ENCODE peak calls at places on chromosomes 7 and 10, in six cellular contexts. U is activated T-helper 1 cell treated with anti-CD3 and anti-CD28 coated beads, Interleukin-12 subunit alpha, Interleukin-12 subunit beta, Interleukin-2, Interleukin-4 antibody, amounts not matched to agents 30 ng/mL and 10 ng/mL and 1 ng/mL, durations not matched to agents 14 hours and 24 hours and 36 hours; J is SW480; Y is iPS-NIHi11; L is IMR-90; G is SK-MEL-5. O is an unnamed sample.

GRCh38 chr7:154931906-154932305 is 71.0 kb downstream of the PAXIP1 start:
- DNase-seq in U (no peak), Y (no peak), L (peak; percentile 15), G (no peak), J (peak; percentile 58), O (no peak)

GRCh38 chr10:5775705-5776104 is 37.5 kb downstream of the GDI2 start:
- DNase-seq in G (no peak), Y (no peak), J (no peak), L (no peak), U (peak; percentile 75), O (no peak)

GRCh38 chr7:88357295-88357694 is 50.6 kb upstream of the STEAP4 start:
- DNase-seq in U (no peak), J (peak; percentile 22), G (peak; percentile 79), L (no peak), Y (no peak), O (peak; percentile 16)

GRCh38 chr10:124322191-124322980 is 96.3 kb downstream of the OAT start:
- DNase-seq in L (no peak), J (no peak), G (no peak), U (no peak), Y (no peak), O (no peak)

GRCh38 chr10:132766291-132766690 is 19.7 kb downstream of the NKX6-2 start:
- DNase-seq in U (no peak), J (no peak), Y (no peak), L (no peak), G (no peak), O (no peak)

GRCh38 chr10:1034758-1035157 is 9.1 kb upstream of the IDI2 start:
- DNase-seq in L (no peak), G (peak; percentile 79), Y (no peak), J (no peak), U (no peak), O (peak; percentile 49)

GRCh38 chr10:73810735-73811465 is 498 bp downstream of the NDST2 start:
- DNase-seq in U (peak; percentile 54), G (no peak), J (peak; percentile 4), Y (peak; percentile 73), L (no peak), O (no peak)

GRCh38 chr7:16646427-16647081 is 573 bp downstream of the BZW2 start:
- DNase-seq in G (peak; percentile 48), L (no peak), U (no peak), J (peak; percentile 39), Y (no peak), O (no peak)

GRCh38 chr10:5829267-5829666 is 16.0 kb upstream of the GDI2 start:
- DNase-seq in L (no peak), G (no peak), Y (no peak), J (no peak), U (no peak), O (no peak)